ENCODE peak calls at places on chromosomes 3 and 15, in five cellular contexts. Q, F, R, B and H are unnamed samples.

GRCh38 chr3:151460240-151460639 is 621 bp downstream of the IGSF10 start:
- DNase-seq in F (no peak), R (no peak), B (no peak), Q (no peak), H (no peak)

GRCh38 chr3:189099505-189100290 is 72.1 kb upstream of the TPRG1 start:
- DNase-seq in Q (no peak), B (no peak), R (no peak), F (no peak), H (no peak)

GRCh38 chr15:51203797-51204196 is 109.1 kb upstream of the TNFAIP8L3 start:
- DNase-seq in R (no peak), F (no peak), Q (no peak), B (no peak), H (no peak)

GRCh38 chr15:82647835-82648256 is 683 bp upstream of the CPEB1 start:
- DNase-seq in Q (no peak), F (no peak), R (peak; percentile 29), B (peak; percentile 53), H (no peak)

GRCh38 chr3:39288300-39288808 is 8.5 kb upstream of the CX3CR1 start:
- DNase-seq in R (peak; percentile 92), B (peak; percentile 71), Q (peak; percentile 88), F (peak; percentile 78), H (peak; percentile 42)

GRCh38 chr3:183698760-183699159 is 1.2 kb downstream of the YEATS2 start:
- DNase-seq in R (peak; percentile 41), B (no peak), F (no peak), Q (no peak), H (no peak)

GRCh38 chr3:141055136-141055535 is 4.0 kb downstream of the SPSB4 start:
- DNase-seq in R (no peak), B (no peak), Q (no peak), F (no peak), H (no peak)

GRCh38 chr15:90588427-90588826 is 58.7 kb downstream of the CRTC3 start:
- DNase-seq in B (no peak), R (no peak), F (no peak), Q (no peak), H (no peak)

GRCh38 chr15:55250392-55250791 is 39.2 kb downstream of the RAB27A start:
- DNase-seq in R (no peak), B (no peak), Q (no peak), F (no peak), H (no peak)

GRCh38 chr15:40038267-40038653 is 721 bp downstream of the SRP14 start:
- DNase-seq in Q (no peak), F (no peak), R (no peak), B (no peak), H (no peak)

GRCh38 chr3:62039584-62039983 is 333.8 kb downstream of the FEZF2 start:
- DNase-seq in F (no peak), B (no peak), R (no peak), Q (no peak), H (no peak)

GRCh38 chr3:30611613-30612421 is 5.4 kb downstream of the TGFBR2 start:
- DNase-seq in Q (no peak), R (no peak), B (no peak), F (no peak), H (peak; percentile 51)

GRCh38 chr3:189202583-189202982 is 30.8 kb downstream of the TPRG1 start:
- DNase-seq in B (no peak), F (no peak), R (no peak), Q (no peak), H (no peak)

GRCh38 chr3:155024006-155024638 is 56.0 kb upstream of the MME start:
- DNase-seq in F (no peak), B (no peak), Q (no peak), R (no peak), H (no peak)

GRCh38 chr3:112555535-112556170 is 6.1 kb downstream of the ATG3 start:
- DNase-seq in F (no peak), R (no peak), B (no peak), Q (no peak), H (no peak)

GRCh38 chr15:52093539-52094502 is 18.8 kb downstream of the BCL2L10 start:
- DNase-seq in R (no peak), F (no peak), B (no peak), Q (peak; percentile 85), H (peak; percentile 80)

GRCh38 chr3:61601831-61602230 is 40.5 kb downstream of the PTPRG start:
- DNase-seq in B (no peak), Q (no peak), R (no peak), F (no peak), H (no peak)

GRCh38 chr3:161217496-161217895 is 3.6 kb upstream of the NMD3 start:
- DNase-seq in R (no peak), Q (no peak), F (peak; percentile 53), B (no peak), H (peak; percentile 28)

GRCh38 chr3:110598847-110599490 is 472.6 kb upstream of the NECTIN3 start:
- DNase-seq in R (no peak), B (no peak), F (no peak), Q (no peak), H (peak; percentile 72)

GRCh38 chr3:63914312-63914711 is 2.1 kb upstream of the SCAANT1 start:
- DNase-seq in Q (no peak), B (no peak), F (no peak), R (no peak), H (no peak)

GRCh38 chr3:85939026-85939616 is 980.3 kb downstream of the CADM2 start:
- DNase-seq in Q (no peak), F (no peak), B (no peak), R (no peak), H (no peak)

GRCh38 chr3:51953445-51953844 is 1.7 kb upstream of the GPR62 start:
- DNase-seq in B (no peak), F (no peak), Q (no peak), R (no peak), H (peak; percentile 26)

GRCh38 chr3:120013481-120013880 is 80.8 kb downstream of the GSK3B start:
- DNase-seq in F (no peak), B (no peak), R (no peak), Q (no peak), H (no peak)

GRCh38 chr3:155026999-155027591 is 53.0 kb upstream of the MME start:
- DNase-seq in F (no peak), Q (no peak), R (no peak), B (no peak), H (no peak)

GRCh38 chr3:57646723-57647122 is 46.2 kb downstream of the DENND6A start:
- DNase-seq in F (peak; percentile 3), R (no peak), B (no peak), Q (no peak), H (no peak)

GRCh38 chr3:152084441-152084840 is 184.3 kb upstream of the MBNL1 start:
- DNase-seq in B (no peak), R (no peak), F (no peak), Q (no peak), H (no peak)

GRCh38 chr3:105747621-105748165 is 121.1 kb downstream of the CBLB start:
- DNase-seq in B (no peak), Q (no peak), R (no peak), F (no peak), H (no peak)

GRCh38 chr3:63343674-63344073 is 65.6 kb downstream of the SYNPR start:
- DNase-seq in B (peak; percentile 2), Q (peak; percentile 94), F (peak; percentile 18), R (peak; percentile 16), H (peak; percentile 66)

GRCh38 chr3:30544811-30545210 is 61.6 kb upstream of the TGFBR2 start:
- DNase-seq in B (no peak), Q (no peak), F (no peak), R (no peak), H (no peak)

GRCh38 chr3:113166719-113167492 is 44.5 kb upstream of the BOC start:
- DNase-seq in R (no peak), F (no peak), Q (peak; percentile 87), B (no peak), H (no peak)

GRCh38 chr15:97909291-97909891 is 51.1 kb upstream of the ARRDC4 start:
- DNase-seq in Q (peak; percentile 83), R (no peak), B (peak; percentile 45), F (peak; percentile 39), H (peak; percentile 23)

GRCh38 chr3:42526616-42527367 is 24.3 kb downstream of the VIPR1 start:
- DNase-seq in R (no peak), B (peak; percentile 14), Q (no peak), F (no peak), H (no peak)

GRCh38 chr3:171186817-171187216 is 160.3 kb upstream of the SLC2A2 start:
- DNase-seq in Q (no peak), B (no peak), F (no peak), R (no peak), H (no peak)

GRCh38 chr3:195129644-195130492 is 141.1 kb downstream of the XXYLT1 start:
- DNase-seq in F (no peak), Q (no peak), R (peak; percentile 69), B (no peak), H (no peak)

GRCh38 chr15:43517354-43518072 is at the start of gene MAP1A:
- DNase-seq in B (no peak), R (no peak), F (no peak), Q (peak; percentile 79), H (peak; percentile 80)
- H3K27ac ChIP-seq in B (no peak within 1 kb of the TSS), R (peak within 1 kb of the TSS; percentile 49), F (no peak within 1 kb of the TSS), Q (peak within 1 kb of the TSS; percentile 61), H (peak within 1 kb of the TSS; percentile 72)

GRCh38 chr15:73957276-73957675 is 31.0 kb downstream of the LOXL1 start:
- DNase-seq in R (no peak), F (no peak), Q (no peak), B (no peak), H (no peak)
- H3K4me3 ChIP-seq in R (no peak overlapping the region), F (peak overlapping the region; percentile 31), Q (no peak overlapping the region), B (no peak overlapping the region), H (no peak overlapping the region)

DNA sequence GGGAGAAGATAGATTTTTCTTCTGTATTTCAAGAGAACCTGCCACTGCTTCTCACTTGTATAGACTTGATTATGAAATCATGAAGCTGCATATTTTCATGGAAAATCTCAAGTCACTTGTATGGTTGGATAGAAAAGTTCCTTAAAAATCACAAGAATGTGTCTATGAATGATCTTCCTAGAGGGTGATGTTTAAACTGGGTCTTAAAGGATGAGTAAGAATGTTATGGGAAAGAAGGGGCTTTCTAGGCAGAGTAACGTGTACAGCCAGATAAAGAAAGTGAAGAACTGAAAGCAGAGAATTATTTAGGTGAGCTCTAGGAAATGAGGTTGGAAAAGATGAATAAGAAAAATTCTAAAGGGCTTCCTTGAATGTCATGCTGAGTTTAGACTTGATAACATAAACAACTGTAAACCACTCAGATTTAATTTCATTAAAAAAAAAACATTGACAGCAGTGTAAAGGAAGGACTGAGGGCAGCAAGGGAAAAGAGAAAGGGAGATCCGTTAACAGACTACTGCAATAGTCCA is 4.9 kb downstream of the CD47 start:
- DNase-seq in F (no peak), B (no peak), Q (no peak), R (no peak), H (no peak)
- H3K27ac ChIP-seq in F (no peak overlapping the region), B (no peak overlapping the region), Q (no peak overlapping the region), R (no peak overlapping the region), H (peak overlapping the region; percentile 8)

GRCh38 chr15:101615986-101616848 is 36.0 kb downstream of the TM2D3 start:
- DNase-seq in F (peak; percentile 56), Q (peak; percentile 77), B (no peak), R (no peak), H (peak; percentile 26)
- H3K4me3 ChIP-seq in F (peak overlapping the region; percentile 31), Q (no peak overlapping the region), B (no peak overlapping the region), R (no peak overlapping the region), H (no peak overlapping the region)